ENCODE peak calls at places on chromosomes 12 and 14, in five cellular contexts. P is transverse colon; H is CD4-positive, alpha-beta memory T cell; S is HepG2; R is left lung. Q is an unnamed sample. For H3K4me1, the result is how much of the 10 kb centered on the place peaks cover.

GRCh38 chr12:132560831-132561783 is 49.3 kb downstream of the LRCOL1 start:
- DNase-seq in P (peak), H (peak), S (peak), R (peak), Q (peak)

GRCh38 chr14:70920608-70921007 is 13.3 kb downstream of the PCNX1 start:
- DNase-seq in P (no peak), H (no peak), S (no peak), R (no peak), Q (no peak)

GRCh38 chr14:103897075-103897947 is 30.9 kb upstream of the TDRD9 start:
- DNase-seq in P (peak), H (no peak), S (peak), R (no peak), Q (no peak)

GRCh38 chr12:29519585-29520182 is 22.2 kb upstream of the OVCH1 start:
- DNase-seq in P (no peak), H (peak), S (peak), R (no peak), Q (no peak)

GRCh38 chr12:55499810-55500252 is 7.7 kb downstream of the OR6C68 start:
- DNase-seq in P (no peak), H (no peak), S (peak), R (no peak), Q (no peak)

GRCh38 chr14:90495357-90496276 is 98.8 kb downstream of the CALM1 start:
- DNase-seq in P (peak), H (peak), S (peak), R (no peak), Q (peak)

GRCh38 chr12:129903956-129904769 is at the start of gene TMEM132D:
- DNase-seq in P (no peak), H (no peak), S (no peak), R (no peak), Q (no peak)

GRCh38 chr12:68479261-68479581 is 131.5 kb upstream of the RAP1B start:
- DNase-seq in P (no peak), H (no peak), S (no peak), R (no peak), Q (no peak)

GRCh38 chr12:26576266-26576665 is 256.7 kb downstream of the ITPR2 start:
- DNase-seq in P (no peak), H (no peak), S (no peak), R (no peak), Q (no peak)

DNA sequence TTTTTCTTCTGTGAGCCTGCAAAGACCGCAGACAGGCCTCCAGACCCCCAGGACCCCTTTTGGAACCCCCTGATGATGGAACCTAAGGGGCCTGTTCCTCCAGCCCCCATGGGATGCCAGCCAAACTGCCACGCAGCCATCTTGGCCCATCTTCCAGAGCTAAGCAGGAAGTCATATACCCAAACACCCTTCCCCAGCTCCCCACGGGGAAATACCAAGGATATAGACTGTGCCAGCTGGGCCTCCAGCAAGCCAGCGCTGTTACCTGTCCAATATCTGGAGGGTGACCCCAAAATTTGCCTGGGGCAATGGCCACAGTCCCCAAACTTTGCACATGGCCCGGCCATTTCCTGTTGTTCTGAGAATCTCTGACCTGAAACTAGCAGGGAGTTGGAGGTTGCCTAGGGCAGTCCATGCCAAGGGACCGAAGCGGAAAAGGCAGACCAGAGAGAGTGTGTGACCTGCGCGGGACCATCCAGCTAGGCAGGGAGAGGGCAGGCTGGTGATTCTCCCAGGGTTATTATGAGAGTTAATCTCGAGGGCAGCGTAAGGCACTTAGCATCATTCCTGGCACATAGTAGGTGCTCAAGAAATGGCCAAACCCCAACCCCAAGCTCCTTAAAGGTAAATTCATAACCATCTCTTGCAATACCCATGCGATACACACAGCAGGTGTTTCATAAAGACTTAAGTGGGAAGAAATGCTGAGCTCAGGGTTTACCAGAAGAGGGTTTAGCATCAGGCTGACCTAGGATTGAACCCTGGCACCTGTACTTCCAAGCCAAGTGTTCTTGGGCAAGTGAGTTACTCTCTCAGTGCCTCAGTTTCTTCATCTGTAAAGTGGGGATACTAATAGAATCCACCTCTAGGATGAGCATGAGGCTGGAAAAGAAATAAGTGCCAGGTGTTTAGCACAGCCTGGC is 2.6 kb upstream of the RASAL1 start:
- DNase-seq in P (no peak), H (no peak), S (no peak), R (no peak), Q (peak)
- H3K4me1 ChIP-seq in P (under half), H (under half), S (under half), R (under half), Q (under half)

GRCh38 chr12:123398177-123398916 is 14.4 kb downstream of the KMT5A start:
- DNase-seq in P (peak), H (no peak), S (no peak), R (no peak), Q (no peak)
- H3K27ac ChIP-seq in P (peak), H (no peak), S (no peak), R (peak), Q (peak)

DNA sequence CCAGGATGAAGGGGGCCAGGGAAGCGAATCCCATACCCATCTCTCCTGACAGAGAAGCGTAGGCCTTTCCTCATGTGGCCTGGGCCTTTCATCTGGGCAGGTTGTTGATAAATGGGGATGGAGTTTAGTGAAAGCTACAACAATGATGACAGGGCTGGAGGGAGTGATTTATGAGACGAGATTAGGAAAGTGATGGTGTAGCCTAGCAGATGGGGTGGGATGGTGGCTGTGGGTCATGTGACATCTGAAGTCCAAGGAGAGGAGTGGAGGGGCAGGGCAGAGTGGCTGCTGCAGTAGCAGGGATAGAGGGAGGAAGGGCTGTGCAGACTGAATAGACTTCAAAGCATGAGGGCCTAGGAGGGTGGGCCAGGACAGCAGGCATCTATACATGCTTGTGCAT is 85.5 kb downstream of the ADCK1 start:
- DNase-seq in P (no peak), H (no peak), S (no peak), R (no peak), Q (no peak)
- H3K4me1 ChIP-seq in P (under half), H (under half), S (under half), R (under half), Q (under half)

DNA sequence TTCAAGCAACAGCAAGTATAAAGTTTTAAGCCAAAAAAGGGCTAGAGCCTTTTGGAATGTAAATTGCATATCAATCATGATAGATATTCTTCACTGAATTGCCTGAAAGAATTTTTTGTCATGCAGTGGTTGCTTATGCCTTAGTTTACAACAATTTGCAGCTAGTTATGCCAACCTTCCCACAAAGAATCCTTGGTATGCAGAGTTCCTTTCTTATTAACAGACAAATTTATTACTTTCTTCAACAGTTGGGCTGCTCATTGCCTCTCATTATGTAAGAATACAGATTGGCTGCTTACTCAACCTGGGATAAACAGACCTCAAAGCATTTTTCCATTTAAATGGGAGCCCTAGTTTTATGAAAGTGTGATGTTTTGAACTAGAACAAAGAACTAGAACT is 129.2 kb upstream of the PPFIA2 start:
- DNase-seq in P (no peak), H (no peak), S (no peak), R (no peak), Q (no peak)
- H3K27ac ChIP-seq in P (no peak), H (no peak), S (no peak), R (no peak), Q (no peak)

GRCh38 chr12:121537814-121538698 is 42.8 kb downstream of the KDM2B start:
- DNase-seq in P (peak), H (peak), S (no peak), R (no peak), Q (no peak)

GRCh38 chr12:121535150-121536057 is 45.4 kb downstream of the KDM2B start:
- DNase-seq in P (peak), H (no peak), S (no peak), R (no peak), Q (no peak)

GRCh38 chr12:121536058-121536928 is 44.5 kb downstream of the KDM2B start:
- DNase-seq in P (peak), H (peak), S (no peak), R (peak), Q (peak)

GRCh38 chr12:121538699-121539061 is 42.1 kb downstream of the KDM2B start:
- DNase-seq in P (peak), H (no peak), S (peak), R (no peak), Q (no peak)

GRCh38 chr12:121536929-121537813 is 43.7 kb downstream of the KDM2B start:
- DNase-seq in P (peak), H (peak), S (peak), R (peak), Q (peak)
- H3K4me1 ChIP-seq in P (under half), H (half or more), S (under half), R (half or more), Q (half or more)

Q was measured in spleen.